ENCODE peak calls at places on chromosomes 4 and X, in nine cellular contexts. K, T, C, Y, A, X, D, V and S are unnamed samples.

GRCh38 chrX:54808109-54808604 is 612 bp downstream of the MAGED2 start:
- DNase-seq in V (no peak), X (peak; percentile 90), A (no peak), C (peak; percentile 82), K (peak; percentile 78), D (peak; percentile 6), T (peak; percentile 59), Y (peak; percentile 65), S (peak; percentile 82)

GRCh38 chr4:1050486-1051213 is 39.2 kb downstream of the FGFRL1 start:
- DNase-seq in V (no peak), X (no peak), Y (peak; percentile 9), A (peak; percentile 51), T (no peak), C (peak; percentile 49), K (peak; percentile 58), D (no peak), S (peak; percentile 36)

GRCh38 chr4:38753021-38753806 is 29.6 kb downstream of the TLR10 start:
- DNase-seq in X (peak; percentile 89), A (peak; percentile 76), Y (peak; percentile 62), V (peak; percentile 93), K (peak; percentile 86), C (peak; percentile 67), T (peak; percentile 81), D (peak; percentile 81), S (peak; percentile 86)

GRCh38 chrX:133909888-133910287 is 75.5 kb downstream of the GPC3 start:
- DNase-seq in D (no peak), C (no peak), A (no peak), K (no peak), V (no peak), X (no peak), Y (no peak), T (no peak), S (no peak)

GRCh38 chr4:36771411-36772153 is 473.0 kb upstream of the NWD2 start:
- DNase-seq in Y (no peak), K (no peak), A (no peak), D (peak; percentile 7), T (no peak), X (no peak), V (no peak), C (no peak), S (no peak)

GRCh38 chrX:154598656-154599055 is 13.7 kb downstream of the CTAG1A start:
- DNase-seq in V (no peak), A (no peak), C (no peak), T (no peak), Y (no peak), D (no peak), K (peak; percentile 20), X (no peak), S (no peak)

GRCh38 chr4:147326581-147326980 is 154.3 kb upstream of the EDNRA start:
- DNase-seq in T (no peak), C (no peak), V (no peak), K (no peak), X (no peak), Y (no peak), D (no peak), A (no peak), S (no peak)

GRCh38 chrX:148501121-148502066 is 977 bp downstream of the AFF2 start:
- DNase-seq in K (peak; percentile 58), Y (no peak), X (peak; percentile 15), C (no peak), A (no peak), T (no peak), D (no peak), V (no peak), S (peak; percentile 20)

GRCh38 chr4:7335363-7336066 is 99.2 kb downstream of the PSAPL1 start:
- DNase-seq in C (peak; percentile 56), K (no peak), X (peak; percentile 67), D (peak; percentile 42), A (no peak), Y (peak; percentile 59), V (no peak), T (peak; percentile 43), S (peak; percentile 46)

GRCh38 chr4:109078724-109079123 is 223.7 kb downstream of the COL25A1 start:
- DNase-seq in X (no peak), K (no peak), D (no peak), T (no peak), Y (no peak), C (no peak), V (no peak), A (no peak), S (no peak)

GRCh38 chr4:8705161-8706145 is 112.9 kb downstream of the CPZ start:
- DNase-seq in V (no peak), C (peak; percentile 41), X (no peak), K (peak; percentile 41), Y (no peak), A (peak; percentile 27), T (peak; percentile 8), D (no peak), S (peak; percentile 23)

GRCh38 chr4:8702516-8703400 is 110.2 kb downstream of the CPZ start:
- DNase-seq in X (no peak), A (no peak), C (peak; percentile 19), V (no peak), Y (no peak), D (no peak), K (no peak), T (no peak), S (no peak)

GRCh38 chr4:8704632-8705031 is 112.1 kb downstream of the CPZ start:
- DNase-seq in K (peak; percentile 47), A (peak; percentile 35), Y (no peak), V (no peak), D (no peak), T (no peak), C (no peak), X (no peak), S (peak; percentile 31)

GRCh38 chr4:8703401-8703696 is 110.8 kb downstream of the CPZ start:
- DNase-seq in A (peak; percentile 24), K (peak; percentile 30), V (no peak), Y (no peak), X (no peak), T (no peak), C (peak; percentile 14), D (no peak), S (no peak)

DNA sequence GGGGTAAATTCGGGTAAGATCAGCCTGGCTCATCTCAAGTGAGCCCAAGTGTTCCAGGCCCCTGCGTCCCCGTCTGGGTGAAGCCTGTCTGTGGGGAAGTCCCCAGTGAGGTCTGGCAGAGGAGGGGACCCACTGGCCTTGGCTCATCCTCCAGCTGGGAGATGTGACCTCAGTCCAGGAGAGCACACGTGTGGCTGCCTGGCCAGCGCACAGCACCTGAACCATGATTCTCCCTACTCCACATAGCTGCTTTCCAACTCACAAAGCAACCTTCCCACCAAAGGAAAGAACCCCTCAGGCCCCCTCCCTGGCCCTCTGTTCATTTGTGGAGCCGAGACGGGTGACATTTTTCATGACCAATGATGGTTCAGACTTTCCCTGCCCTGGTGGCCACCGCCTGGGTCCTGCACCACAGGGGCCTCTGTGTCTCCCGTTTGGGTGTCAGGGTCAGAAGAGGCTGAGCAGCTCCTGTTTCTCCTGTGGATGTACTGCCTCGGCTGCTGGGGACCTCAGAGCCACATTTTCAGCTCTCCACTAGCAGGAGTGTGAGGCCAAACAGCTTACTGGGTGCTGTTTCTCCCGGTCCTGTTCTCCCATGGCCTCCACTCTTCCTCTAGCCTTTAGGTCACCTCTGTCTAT is 111.4 kb downstream of the CPZ start:
- DNase-seq in D (no peak), T (no peak), K (peak; percentile 40), A (peak; percentile 25), X (no peak), V (no peak), Y (no peak), C (peak; percentile 18), S (no peak)
- H3K4me1 ChIP-seq in D (no peaks in the 10 kb centered on the region), T (no peaks in the 10 kb centered on the region), K (peaks cover 2% of the 10 kb centered on the region), A (no peaks in the 10 kb centered on the region), X (no peaks in the 10 kb centered on the region), V (peaks cover 11% of the 10 kb centered on the region), Y (no peaks in the 10 kb centered on the region), C (no peaks in the 10 kb centered on the region), S (no peaks in the 10 kb centered on the region)

DNA sequence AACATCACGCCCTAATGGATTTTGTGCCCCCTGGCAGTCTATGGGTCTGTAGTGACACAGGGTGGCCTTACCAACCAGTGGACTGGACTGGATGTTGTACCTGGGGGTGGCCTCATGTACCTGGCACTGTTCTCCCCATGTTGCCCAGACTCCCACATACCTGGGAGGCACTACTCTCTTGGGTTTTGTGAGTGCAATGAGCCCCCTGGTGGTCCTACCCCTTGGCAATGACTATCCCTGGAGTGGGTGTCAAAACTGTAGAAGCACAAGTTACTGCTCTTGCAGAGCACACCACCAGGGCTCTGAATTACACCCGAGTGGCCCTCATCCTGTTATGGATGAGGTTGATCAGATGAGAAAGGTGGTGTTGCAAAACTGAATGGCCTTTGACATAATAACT is 57.8 kb upstream of the CCDC149 start:
- DNase-seq in A (no peak), C (no peak), K (no peak), T (no peak), X (no peak), Y (no peak), V (no peak), D (no peak), S (no peak)
- TF ChIP-seq CTCF in A (no peak), C (no peak), K (no peak), T (no peak), X (no peak), Y (no peak), V (no peak), D (no peak), S (no peak)

DNA sequence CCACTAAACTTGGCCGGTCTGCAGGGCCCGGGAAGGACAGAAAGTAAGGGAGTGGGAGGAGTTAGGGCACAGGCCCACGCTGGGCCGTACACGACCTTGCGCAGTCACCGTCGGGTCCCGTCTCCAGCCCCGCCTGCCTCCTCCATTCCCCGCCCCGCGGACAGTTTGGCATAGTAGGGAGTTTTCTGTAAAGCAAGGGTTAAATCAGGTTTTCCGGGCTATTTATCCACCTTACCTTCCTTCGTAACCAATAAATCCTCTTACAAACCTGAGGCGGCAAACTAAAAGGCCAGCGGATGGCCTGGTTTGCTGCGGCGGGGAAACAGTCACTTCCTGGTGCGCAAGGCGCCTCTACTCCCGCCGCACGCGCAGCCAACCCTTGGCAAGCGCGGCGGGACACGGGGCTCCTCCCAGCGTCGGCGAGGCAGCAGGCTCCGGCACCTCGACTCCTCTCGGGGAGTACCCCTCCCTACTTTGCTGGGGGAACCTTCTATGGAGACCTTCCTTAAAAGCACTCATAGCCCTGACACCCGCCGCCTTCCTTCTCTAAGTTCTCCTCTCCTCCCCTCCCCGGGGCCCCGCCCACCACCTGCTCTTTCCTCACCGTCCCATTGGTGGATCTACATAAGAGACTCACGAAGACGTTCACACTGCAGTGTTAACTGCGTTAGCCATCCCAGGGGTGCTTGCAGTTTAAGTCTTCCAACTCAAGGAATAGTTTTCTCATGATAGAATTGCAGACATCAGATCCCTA is at the start of gene TRMT2B:
- DNase-seq in X (peak; percentile 74), V (peak; percentile 95), T (peak; percentile 58), D (peak; percentile 52), Y (peak; percentile 87), A (peak; percentile 68), C (peak; percentile 94), K (peak; percentile 88), S (peak; percentile 84)
- TF ChIP-seq POLR2A in X (no peak), V (no peak), T (no peak), D (peak; percentile 22), Y (peak; percentile 64), A (no peak), C (no peak), K (no peak), S (peak; percentile 12)

DNA sequence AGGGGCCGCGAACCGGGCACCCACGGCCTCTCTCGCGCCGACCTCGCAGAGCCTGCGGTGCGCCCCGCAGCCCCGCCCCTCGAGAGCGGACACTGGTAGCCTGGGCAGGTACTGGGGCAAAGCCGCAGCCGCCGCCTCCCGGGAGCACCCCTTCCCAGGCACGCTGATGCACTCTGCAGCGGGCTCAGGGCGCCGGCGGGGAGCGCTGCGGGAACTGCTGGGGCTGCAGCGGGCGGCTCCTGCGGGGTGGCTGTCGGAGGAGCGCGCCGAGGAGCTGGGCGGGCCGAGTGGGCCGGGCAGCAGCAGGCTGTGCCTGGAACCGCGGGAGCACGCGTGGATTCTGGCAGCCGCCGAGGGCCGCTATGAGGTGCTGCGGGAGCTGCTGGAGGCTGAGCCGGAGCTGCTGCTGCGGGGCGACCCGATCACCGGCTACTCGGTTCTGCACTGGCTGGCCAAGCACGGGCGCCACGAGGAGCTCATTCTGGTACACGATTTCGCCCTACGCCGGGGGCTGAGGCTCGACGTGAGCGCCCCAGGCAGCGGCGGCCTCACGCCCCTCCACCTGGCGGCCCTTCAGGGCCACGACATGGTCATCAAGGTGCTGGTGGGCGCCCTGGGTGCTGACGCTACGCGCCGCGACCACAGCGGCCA is 419 bp downstream of the SOWAHD start:
- DNase-seq in Y (peak; percentile 65), X (peak; percentile 24), D (no peak), T (no peak), A (no peak), K (no peak), V (no peak), C (peak; percentile 70), S (no peak)
- H3K4me1 ChIP-seq in Y (peaks cover 7% of the 10 kb centered on the region), X (no peaks in the 10 kb centered on the region), D (peaks cover 6% of the 10 kb centered on the region), T (no peaks in the 10 kb centered on the region), A (no peaks in the 10 kb centered on the region), K (peaks cover 5% of the 10 kb centered on the region), V (peaks cover 17% of the 10 kb centered on the region), C (no peaks in the 10 kb centered on the region), S (peaks cover 43% of the 10 kb centered on the region)